ENCODE peak calls at places on chromosomes 4 and X, in eight cellular contexts. R, X, Z, V, E, G, O and W are unnamed samples.

GRCh38 chr4:5753766-5754528 is 42.9 kb downstream of the EVC start:
- DNase-seq in R (peak), X (no peak), Z (peak), V (peak), E (peak), G (peak), O (peak), W (no peak)

GRCh38 chr4:33494150-33494549 is 2750.2 kb downstream of the ARAP2 start:
- DNase-seq in R (no peak), X (no peak), Z (no peak), V (peak), E (no peak), G (no peak), O (no peak), W (no peak)

GRCh38 chr4:129839687-129840086 is 743.7 kb downstream of the C4orf33 start:
- DNase-seq in R (no peak), X (no peak), Z (no peak), V (no peak), E (no peak), G (no peak), O (no peak), W (no peak)

GRCh38 chrX:14913241-14913640 is 40.0 kb downstream of the MOSPD2 start:
- DNase-seq in R (no peak), X (no peak), Z (peak), V (peak), E (peak), G (no peak), O (peak), W (no peak)

GRCh38 chr4:1283711-1284110 is 6.0 kb upstream of the MAEA start:
- DNase-seq in R (no peak), X (no peak), Z (no peak), V (no peak), E (no peak), G (no peak), O (no peak), W (no peak)

GRCh38 chr4:127219247-127219646 is 413.5 kb upstream of the INTU start:
- DNase-seq in R (no peak), X (no peak), Z (no peak), V (no peak), E (no peak), G (no peak), O (no peak), W (no peak)

GRCh38 chr4:156419080-156419638 is 465.5 kb upstream of the CTSO start:
- DNase-seq in R (no peak), X (no peak), Z (peak), V (no peak), E (no peak), G (no peak), O (no peak), W (no peak)

GRCh38 chrX:99914676-99915075 is 495.4 kb downstream of the PCDH19 start:
- DNase-seq in R (no peak), X (no peak), Z (no peak), V (peak), E (no peak), G (no peak), O (no peak), W (no peak)

GRCh38 chr4:3860061-3860912 is 94.1 kb downstream of the ADRA2C start:
- DNase-seq in R (no peak), X (no peak), Z (no peak), V (no peak), E (no peak), G (no peak), O (no peak), W (no peak)

GRCh38 chr4:48997962-48998361 is 11.9 kb downstream of the CWH43 start:
- DNase-seq in R (no peak), X (no peak), Z (no peak), V (no peak), E (no peak), G (no peak), O (no peak), W (no peak)

GRCh38 chrX:27918799-27919198 is 62.5 kb downstream of the DCAF8L1 start:
- DNase-seq in R (peak), X (peak), Z (no peak), V (peak), E (no peak), G (peak), O (peak), W (no peak)

GRCh38 chr4:162909952-162910351 is 256.7 kb downstream of the NAF1 start:
- DNase-seq in R (no peak), X (no peak), Z (no peak), V (no peak), E (no peak), G (no peak), O (no peak), W (no peak)

GRCh38 chr4:125004676-125005075 is 292.1 kb upstream of the ANKRD50 start:
- DNase-seq in R (no peak), X (no peak), Z (no peak), V (no peak), E (no peak), G (no peak), O (no peak), W (no peak)

GRCh38 chr4:141077611-141078225 is 55.6 kb downstream of the RNF150 start:
- DNase-seq in R (no peak), X (no peak), Z (no peak), V (no peak), E (no peak), G (no peak), O (no peak), W (no peak)

GRCh38 chr4:94375364-94375763 is 32.7 kb upstream of the HPGDS start:
- DNase-seq in R (no peak), X (no peak), Z (no peak), V (no peak), E (no peak), G (no peak), O (no peak), W (no peak)

GRCh38 chr4:76634239-76634638 is 199.2 kb downstream of the SHROOM3 start:
- DNase-seq in R (peak), X (no peak), Z (peak), V (peak), E (no peak), G (no peak), O (peak), W (no peak)

GRCh38 chr4:47075241-47075640 is 43.9 kb downstream of the GABRB1 start:
- DNase-seq in R (peak), X (no peak), Z (no peak), V (peak), E (no peak), G (no peak), O (peak), W (no peak)

GRCh38 chr4:130486186-130486585 is 1390.2 kb downstream of the C4orf33 start:
- DNase-seq in R (peak), X (no peak), Z (peak), V (peak), E (no peak), G (no peak), O (no peak), W (no peak)

GRCh38 chr4:139144161-139144859 is 32.7 kb downstream of the ELF2 start:
- DNase-seq in R (no peak), X (peak), Z (peak), V (peak), E (peak), G (no peak), O (peak), W (peak)

GRCh38 chr4:6782147-6782845 is at the start of gene KIAA0232:
- DNase-seq in R (peak), X (peak), Z (peak), V (peak), E (peak), G (peak), O (peak), W (no peak)

GRCh38 chrX:20116575-20117240 is at the start of gene MAP7D2:
- DNase-seq in R (no peak), X (peak), Z (peak), V (no peak), E (no peak), G (no peak), O (no peak), W (no peak)

GRCh38 chr4:84778041-84778440 is 188.4 kb downstream of the WDFY3 start:
- DNase-seq in R (no peak), X (no peak), Z (peak), V (no peak), E (no peak), G (no peak), O (no peak), W (no peak)

GRCh38 chr4:3387943-3388348 is 53.8 kb upstream of the HGFAC start:
- DNase-seq in R (peak), X (no peak), Z (peak), V (peak), E (peak), G (no peak), O (peak), W (peak)

GRCh38 chrX:134545524-134545923 is 85.6 kb downstream of the HPRT1 start:
- DNase-seq in R (no peak), X (no peak), Z (no peak), V (no peak), E (no peak), G (no peak), O (no peak), W (no peak)
- TF ChIP-seq EZH2 in R (no peak), X (no peak), Z (no peak), V (no peak), E (no peak), G (no peak), O (no peak), W (no peak)

GRCh38 chr4:87116230-87116629 is 104.2 kb downstream of the KLHL8 start:
- DNase-seq in R (no peak), X (no peak), Z (no peak), V (no peak), E (no peak), G (no peak), O (no peak), W (no peak)

GRCh38 chr4:87118826-87119225 is 101.6 kb downstream of the KLHL8 start:
- DNase-seq in R (peak), X (no peak), Z (peak), V (no peak), E (no peak), G (no peak), O (peak), W (no peak)

GRCh38 chr4:87118421-87118820 is 102.0 kb downstream of the KLHL8 start:
- DNase-seq in R (no peak), X (no peak), Z (no peak), V (no peak), E (no peak), G (no peak), O (no peak), W (no peak)

GRCh38 chr4:87117051-87117729 is 103.2 kb downstream of the KLHL8 start:
- DNase-seq in R (no peak), X (peak), Z (no peak), V (no peak), E (no peak), G (no peak), O (no peak), W (no peak)

GRCh38 chr4:87117730-87118075 is 102.7 kb downstream of the KLHL8 start:
- DNase-seq in R (no peak), X (no peak), Z (no peak), V (no peak), E (no peak), G (no peak), O (no peak), W (no peak)
- H2AFZ ChIP-seq in R (no peak), X (no peak), Z (no peak), V (no peak), E (no peak), G (no peak), O (no peak), W (no peak)

GRCh38 chr4:169117591-169118081 is 107.6 kb upstream of the CBR4 start:
- DNase-seq in R (no peak), X (no peak), Z (peak), V (no peak), E (no peak), G (no peak), O (peak), W (no peak)

GRCh38 chr4:169114341-169114974 is 104.4 kb upstream of the CBR4 start:
- DNase-seq in R (no peak), X (no peak), Z (no peak), V (no peak), E (no peak), G (no peak), O (no peak), W (no peak)

GRCh38 chr4:169115144-169115896 is 105.3 kb upstream of the CBR4 start:
- DNase-seq in R (no peak), X (no peak), Z (no peak), V (no peak), E (no peak), G (no peak), O (no peak), W (no peak)

GRCh38 chr4:169116270-169116901 is 106.3 kb upstream of the CBR4 start:
- DNase-seq in R (no peak), X (no peak), Z (peak), V (peak), E (no peak), G (no peak), O (peak), W (peak)

DNA sequence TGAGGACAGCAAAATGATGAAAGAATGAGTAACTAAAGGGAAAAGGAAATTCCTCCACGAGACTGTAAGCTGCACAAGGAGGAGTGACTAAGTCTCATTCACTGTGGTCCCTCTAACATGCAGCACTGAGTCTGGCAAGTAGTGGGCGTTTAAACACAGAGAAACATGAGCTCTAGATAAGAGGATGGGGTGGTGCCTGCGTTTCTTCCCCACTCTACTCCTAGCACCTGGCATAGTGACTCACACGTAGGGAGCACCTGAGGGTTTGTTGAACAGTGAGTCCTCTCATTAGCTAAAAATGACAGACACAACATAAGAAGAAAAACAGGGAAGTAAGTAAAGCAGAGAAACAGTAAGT is 105.8 kb upstream of the CBR4 start:
- DNase-seq in R (peak), X (no peak), Z (peak), V (peak), E (peak), G (peak), O (peak), W (peak)
- TF ChIP-seq EZH2 in R (no peak), X (no peak), Z (no peak), V (no peak), E (no peak), G (no peak), O (no peak), W (no peak)

DNA sequence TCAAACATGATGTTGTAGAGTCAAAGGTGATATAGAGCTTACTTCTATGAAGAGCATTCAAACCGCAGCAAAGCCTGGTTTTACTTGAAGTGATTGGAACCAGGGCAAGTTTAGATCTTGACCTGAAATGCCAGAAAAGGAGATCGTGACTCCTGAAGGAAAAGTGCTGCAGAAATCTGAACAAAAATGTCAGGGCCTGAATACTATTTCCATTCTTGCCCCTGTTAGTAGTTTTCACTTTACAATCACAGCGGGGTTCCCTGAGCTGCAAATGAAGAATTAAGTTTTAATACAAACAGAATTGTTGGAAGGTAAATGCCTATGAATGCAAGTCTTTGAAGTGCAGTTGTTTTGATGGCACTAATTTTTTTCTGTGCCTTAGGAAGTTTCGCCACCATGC is 4.1 kb downstream of the SLIT2 start:
- DNase-seq in R (peak), X (peak), Z (peak), V (no peak), E (no peak), G (no peak), O (no peak), W (no peak)
- H2AFZ ChIP-seq in R (peak), X (no peak), Z (peak), V (no peak), E (no peak), G (no peak), O (no peak), W (no peak)

GRCh38 chr4:8601086-8601485 is 8.5 kb downstream of the CPZ start:
- DNase-seq in R (no peak), X (no peak), Z (no peak), V (no peak), E (no peak), G (no peak), O (no peak), W (no peak)

GRCh38 chr4:8601556-8601955 is 9.0 kb downstream of the CPZ start:
- DNase-seq in R (no peak), X (no peak), Z (no peak), V (no peak), E (no peak), G (no peak), O (no peak), W (no peak)

GRCh38 chr4:8600266-8600665 is 7.7 kb downstream of the CPZ start:
- DNase-seq in R (no peak), X (no peak), Z (no peak), V (no peak), E (no peak), G (no peak), O (no peak), W (no peak)

GRCh38 chr4:8599657-8600056 is 7.1 kb downstream of the CPZ start:
- DNase-seq in R (no peak), X (no peak), Z (peak), V (no peak), E (peak), G (peak), O (no peak), W (no peak)

DNA sequence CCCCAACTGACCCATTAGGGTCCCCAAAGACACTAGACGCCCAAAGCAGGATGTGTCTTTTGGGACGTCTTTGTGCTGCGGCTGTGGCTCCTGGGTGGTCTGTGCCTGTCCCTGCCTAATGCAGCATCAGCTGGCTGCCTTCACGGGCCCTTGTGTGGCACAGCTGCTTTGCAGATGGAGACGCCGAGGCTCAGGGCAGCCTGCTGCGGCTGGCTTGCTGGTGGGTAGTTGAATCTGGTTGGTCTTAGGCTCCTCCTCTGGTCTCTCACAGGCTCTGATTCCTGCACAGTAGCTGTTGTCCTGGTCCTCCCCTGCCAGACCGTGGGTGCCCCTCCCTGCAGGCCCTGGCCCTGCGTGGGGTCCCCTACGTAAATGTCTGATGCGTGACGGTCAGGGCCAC is 8.1 kb downstream of the CPZ start:
- DNase-seq in R (no peak), X (no peak), Z (no peak), V (no peak), E (no peak), G (no peak), O (no peak), W (no peak)
- TF ChIP-seq EZH2 in R (no peak), X (no peak), Z (no peak), V (no peak), E (no peak), G (no peak), O (no peak), W (no peak)